ENCODE peak calls at places on chromosomes 2 and 18, in six cellular contexts. One of them, this sample, is unnamed.

GRCh38 chr2:10935953-10936942 is 24.5 kb downstream of the KCNF1 start:
- DNase-seq in lung: no peak
- DNase-seq in Peyer's patch: no peak
- DNase-seq in brain microvascular endothelial cell: peak; percentile 99
- DNase-seq in GM23338: peak; percentile 62
- DNase-seq in lower lobe of right lung: no peak
- DNase-seq in this sample: no peak

GRCh38 chr2:151766421-151767153 is 32.3 kb upstream of the NEB start:
- DNase-seq in lung: no peak
- DNase-seq in Peyer's patch: peak; percentile 22
- DNase-seq in brain microvascular endothelial cell: peak; percentile 14
- DNase-seq in GM23338: no peak
- DNase-seq in lower lobe of right lung: no peak
- DNase-seq in this sample: no peak

GRCh38 chr2:12501469-12502147 is 215.1 kb upstream of the TRIB2 start:
- DNase-seq in lung: no peak
- DNase-seq in Peyer's patch: peak; percentile 78
- DNase-seq in brain microvascular endothelial cell: no peak
- DNase-seq in GM23338: no peak
- DNase-seq in lower lobe of right lung: peak; percentile 55
- DNase-seq in this sample: no peak

GRCh38 chr2:173124441-173124840 is 48.8 kb downstream of the MAP3K20 start:
- DNase-seq in lung: no peak
- DNase-seq in Peyer's patch: no peak
- DNase-seq in brain microvascular endothelial cell: no peak
- DNase-seq in GM23338: no peak
- DNase-seq in lower lobe of right lung: no peak
- DNase-seq in this sample: peak; percentile 32

GRCh38 chr18:8300749-8301148 is 308.5 kb upstream of the RAB12 start:
- DNase-seq in lung: no peak
- DNase-seq in Peyer's patch: no peak
- DNase-seq in brain microvascular endothelial cell: no peak
- DNase-seq in GM23338: no peak
- DNase-seq in lower lobe of right lung: no peak
- DNase-seq in this sample: no peak

GRCh38 chr18:79480171-79480981 is 84.6 kb downstream of the NFATC1 start:
- DNase-seq in lung: no peak
- DNase-seq in Peyer's patch: no peak
- DNase-seq in brain microvascular endothelial cell: no peak
- DNase-seq in GM23338: no peak
- DNase-seq in lower lobe of right lung: peak; percentile 44
- DNase-seq in this sample: no peak

GRCh38 chr2:79717364-79718007 is 204.6 kb downstream of the CTNNA2 start:
- DNase-seq in lung: no peak
- DNase-seq in Peyer's patch: no peak
- DNase-seq in brain microvascular endothelial cell: peak; percentile 68
- DNase-seq in GM23338: peak; percentile 52
- DNase-seq in lower lobe of right lung: no peak
- DNase-seq in this sample: no peak

GRCh38 chr2:98487806-98488189 is 43.1 kb downstream of the INPP4A start:
- DNase-seq in lung: no peak
- DNase-seq in Peyer's patch: peak; percentile 59
- DNase-seq in brain microvascular endothelial cell: peak; percentile 53
- DNase-seq in GM23338: peak; percentile 70
- DNase-seq in lower lobe of right lung: no peak
- DNase-seq in this sample: no peak

GRCh38 chr2:23988371-23988770 is 21.5 kb upstream of the MFSD2B start:
- DNase-seq in lung: no peak
- DNase-seq in Peyer's patch: no peak
- DNase-seq in brain microvascular endothelial cell: no peak
- DNase-seq in GM23338: no peak
- DNase-seq in lower lobe of right lung: no peak
- DNase-seq in this sample: no peak

GRCh38 chr2:183552716-183553115 is 428.5 kb downstream of the NUP35 start:
- DNase-seq in lung: no peak
- DNase-seq in Peyer's patch: no peak
- DNase-seq in brain microvascular endothelial cell: no peak
- DNase-seq in GM23338: no peak
- DNase-seq in lower lobe of right lung: no peak
- DNase-seq in this sample: no peak

GRCh38 chr2:16012626-16013501 is 72.5 kb downstream of the MYCN start:
- DNase-seq in lung: peak; percentile 60
- DNase-seq in Peyer's patch: no peak
- DNase-seq in brain microvascular endothelial cell: no peak
- DNase-seq in GM23338: peak; percentile 68
- DNase-seq in lower lobe of right lung: peak; percentile 66
- DNase-seq in this sample: peak; percentile 67

GRCh38 chr2:189163889-189164288 is 15.7 kb downstream of the COL5A2 start:
- DNase-seq in lung: no peak
- DNase-seq in Peyer's patch: no peak
- DNase-seq in brain microvascular endothelial cell: peak; percentile 78
- DNase-seq in GM23338: no peak
- DNase-seq in lower lobe of right lung: no peak
- DNase-seq in this sample: no peak

GRCh38 chr2:241844066-241844728 is 14.5 kb downstream of the PDCD1 start:
- DNase-seq in lung: no peak
- DNase-seq in Peyer's patch: peak; percentile 59
- DNase-seq in brain microvascular endothelial cell: no peak
- DNase-seq in GM23338: peak; percentile 73
- DNase-seq in lower lobe of right lung: peak; percentile 73
- DNase-seq in this sample: peak; percentile 63

GRCh38 chr2:11998218-11998617 is 251.8 kb downstream of the LPIN1 start:
- DNase-seq in lung: no peak
- DNase-seq in Peyer's patch: no peak
- DNase-seq in brain microvascular endothelial cell: peak; percentile 50
- DNase-seq in GM23338: no peak
- DNase-seq in lower lobe of right lung: no peak
- DNase-seq in this sample: no peak

GRCh38 chr2:45301307-45302010 is 292.2 kb upstream of the SIX2 start:
- DNase-seq in lung: no peak
- DNase-seq in Peyer's patch: no peak
- DNase-seq in brain microvascular endothelial cell: no peak
- DNase-seq in GM23338: no peak
- DNase-seq in lower lobe of right lung: no peak
- DNase-seq in this sample: peak; percentile 14

GRCh38 chr18:75089748-75090327 is 119.1 kb downstream of the PTGR3 start:
- DNase-seq in lung: no peak
- DNase-seq in Peyer's patch: peak; percentile 12
- DNase-seq in brain microvascular endothelial cell: no peak
- DNase-seq in GM23338: peak; percentile 25
- DNase-seq in lower lobe of right lung: no peak
- DNase-seq in this sample: no peak

GRCh38 chr2:223920109-223920508 is 25.0 kb downstream of the WDFY1 start:
- DNase-seq in lung: no peak
- DNase-seq in Peyer's patch: no peak
- DNase-seq in brain microvascular endothelial cell: no peak
- DNase-seq in GM23338: no peak
- DNase-seq in lower lobe of right lung: no peak
- DNase-seq in this sample: no peak

GRCh38 chr2:208103616-208104015 is 20.7 kb downstream of the CRYGD start:
- DNase-seq in lung: no peak
- DNase-seq in Peyer's patch: no peak
- DNase-seq in brain microvascular endothelial cell: no peak
- DNase-seq in GM23338: peak; percentile 54
- DNase-seq in lower lobe of right lung: no peak
- DNase-seq in this sample: no peak

GRCh38 chr2:196435189-196435588 is 204.3 kb upstream of the CCDC150 start:
- DNase-seq in lung: no peak
- DNase-seq in Peyer's patch: no peak
- DNase-seq in brain microvascular endothelial cell: no peak
- DNase-seq in GM23338: no peak
- DNase-seq in lower lobe of right lung: no peak
- DNase-seq in this sample: no peak

GRCh38 chr2:98390571-98391476 is 44.6 kb downstream of the CNGA3 start:
- DNase-seq in lung: no peak
- DNase-seq in Peyer's patch: no peak
- DNase-seq in brain microvascular endothelial cell: no peak
- DNase-seq in GM23338: no peak
- DNase-seq in lower lobe of right lung: no peak
- DNase-seq in this sample: no peak

GRCh38 chr2:170177950-170178781 is at the start of gene MYO3B:
- DNase-seq in lung: no peak
- DNase-seq in Peyer's patch: no peak
- DNase-seq in brain microvascular endothelial cell: no peak
- DNase-seq in GM23338: no peak
- DNase-seq in lower lobe of right lung: no peak
- DNase-seq in this sample: no peak

GRCh38 chr2:85741211-85741610 is 12.6 kb upstream of the ATOH8 start:
- DNase-seq in lung: no peak
- DNase-seq in Peyer's patch: no peak
- DNase-seq in brain microvascular endothelial cell: no peak
- DNase-seq in GM23338: no peak
- DNase-seq in lower lobe of right lung: no peak
- DNase-seq in this sample: peak; percentile 82

GRCh38 chr18:49784427-49785185 is 28.7 kb downstream of the ACAA2 start:
- DNase-seq in lung: no peak
- DNase-seq in Peyer's patch: no peak
- DNase-seq in brain microvascular endothelial cell: no peak
- DNase-seq in GM23338: no peak
- DNase-seq in lower lobe of right lung: no peak
- DNase-seq in this sample: no peak

GRCh38 chr2:26864226-26864625 is 16.3 kb downstream of the DPYSL5 start:
- DNase-seq in lung: no peak
- DNase-seq in Peyer's patch: no peak
- DNase-seq in brain microvascular endothelial cell: no peak
- DNase-seq in GM23338: no peak
- DNase-seq in lower lobe of right lung: no peak
- DNase-seq in this sample: no peak
- H3K27me3 ChIP-seq in lung: peaks cover 5% of the 10 kb centered on the region
- H3K27me3 ChIP-seq in Peyer's patch: no peaks in the 10 kb centered on the region
- H3K27me3 ChIP-seq in brain microvascular endothelial cell: peaks cover 15% of the 10 kb centered on the region
- H3K27me3 ChIP-seq in GM23338: peaks cover 2% of the 10 kb centered on the region
- H3K27me3 ChIP-seq in lower lobe of right lung: peaks cover 7% of the 10 kb centered on the region
- H3K27me3 ChIP-seq in this sample: no peaks in the 10 kb centered on the region

DNA sequence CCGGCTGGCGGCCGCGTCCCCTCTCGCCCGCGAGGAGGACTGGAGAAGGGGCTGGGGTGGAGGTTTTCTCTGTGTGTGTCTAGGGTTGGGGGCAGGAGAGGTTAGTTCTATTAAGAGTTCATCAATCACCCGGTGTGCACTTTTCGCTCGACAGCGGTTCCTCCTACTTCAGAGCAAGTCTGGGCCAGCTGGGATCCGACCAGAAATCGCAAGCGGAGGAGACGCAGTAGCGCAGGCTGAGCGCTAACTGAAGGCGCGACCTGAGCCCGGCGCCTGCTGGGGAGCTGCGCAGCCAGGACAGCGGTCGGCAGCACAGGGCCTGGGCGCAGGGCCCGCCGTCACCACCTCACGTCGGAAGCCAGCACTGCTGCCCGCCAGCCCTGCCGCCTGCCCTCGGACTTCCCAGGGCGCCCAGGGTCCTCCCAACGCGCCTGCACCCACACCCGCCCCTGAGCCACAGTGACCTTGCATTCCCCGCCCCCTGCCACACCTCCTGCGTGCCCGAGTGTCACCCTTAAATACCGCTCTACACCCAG is 10.1 kb upstream of the HOXD1 start:
- DNase-seq in lung: no peak
- DNase-seq in Peyer's patch: no peak
- DNase-seq in brain microvascular endothelial cell: no peak
- DNase-seq in GM23338: peak; percentile 72
- DNase-seq in lower lobe of right lung: no peak
- DNase-seq in this sample: no peak
- H3K4me3 ChIP-seq in lung: no peak overlapping the region
- H3K4me3 ChIP-seq in Peyer's patch: peak overlapping the region; percentile 43
- H3K4me3 ChIP-seq in brain microvascular endothelial cell: peak overlapping the region; percentile 29
- H3K4me3 ChIP-seq in GM23338: peak overlapping the region; percentile 70
- H3K4me3 ChIP-seq in lower lobe of right lung: peak overlapping the region; percentile 27
- H3K4me3 ChIP-seq in this sample: peak overlapping the region; percentile 16

GRCh38 chr2:6814312-6814711 is 51.4 kb downstream of the CMPK2 start:
- DNase-seq in lung: no peak
- DNase-seq in Peyer's patch: no peak
- DNase-seq in brain microvascular endothelial cell: no peak
- DNase-seq in GM23338: no peak
- DNase-seq in lower lobe of right lung: no peak
- DNase-seq in this sample: no peak
- H3K27me3 ChIP-seq in lung: no peaks in the 10 kb centered on the region
- H3K27me3 ChIP-seq in Peyer's patch: no peaks in the 10 kb centered on the region
- H3K27me3 ChIP-seq in brain microvascular endothelial cell: no peaks in the 10 kb centered on the region
- H3K27me3 ChIP-seq in GM23338: no peaks in the 10 kb centered on the region
- H3K27me3 ChIP-seq in lower lobe of right lung: no peaks in the 10 kb centered on the region
- H3K27me3 ChIP-seq in this sample: peaks cover 3% of the 10 kb centered on the region

DNA sequence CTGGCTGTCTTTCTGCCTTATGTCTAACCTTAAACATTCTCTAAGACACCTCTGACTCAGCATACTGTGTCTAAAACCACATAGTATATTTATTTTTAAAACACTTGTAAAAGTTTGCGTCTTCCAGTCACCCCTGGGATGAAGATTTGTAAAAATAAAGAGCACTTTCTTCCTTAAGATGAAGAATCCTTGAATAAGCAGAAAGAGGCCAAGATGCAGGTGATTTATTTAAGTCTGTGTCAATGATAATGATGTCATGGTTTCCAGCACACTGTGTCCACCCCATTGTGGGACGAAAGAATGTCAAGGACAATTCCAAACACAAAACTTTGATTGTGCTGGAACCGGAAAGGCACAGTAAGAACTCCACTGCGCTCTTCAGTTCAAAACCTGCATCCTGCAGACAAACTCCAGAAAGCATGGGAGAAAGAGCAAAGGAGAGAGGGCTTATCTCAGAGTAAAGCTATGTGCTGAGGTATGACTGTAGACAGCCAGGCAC is 92.9 kb downstream of the ZEB2 start:
- DNase-seq in lung: no peak
- DNase-seq in Peyer's patch: no peak
- DNase-seq in brain microvascular endothelial cell: peak; percentile 71
- DNase-seq in GM23338: no peak
- DNase-seq in lower lobe of right lung: no peak
- DNase-seq in this sample: no peak
- H3K4me3 ChIP-seq in lung: no peak overlapping the region
- H3K4me3 ChIP-seq in Peyer's patch: no peak overlapping the region
- H3K4me3 ChIP-seq in brain microvascular endothelial cell: no peak overlapping the region
- H3K4me3 ChIP-seq in GM23338: no peak overlapping the region
- H3K4me3 ChIP-seq in lower lobe of right lung: no peak overlapping the region
- H3K4me3 ChIP-seq in this sample: no peak overlapping the region

GRCh38 chr2:53911434-53912189 is 51.8 kb upstream of the GPR75 start:
- DNase-seq in lung: no peak
- DNase-seq in Peyer's patch: no peak
- DNase-seq in brain microvascular endothelial cell: no peak
- DNase-seq in GM23338: peak; percentile 21
- DNase-seq in lower lobe of right lung: no peak
- DNase-seq in this sample: no peak
- H3K27me3 ChIP-seq in lung: no peaks in the 10 kb centered on the region
- H3K27me3 ChIP-seq in Peyer's patch: no peaks in the 10 kb centered on the region
- H3K27me3 ChIP-seq in brain microvascular endothelial cell: no peaks in the 10 kb centered on the region
- H3K27me3 ChIP-seq in GM23338: no peaks in the 10 kb centered on the region
- H3K27me3 ChIP-seq in lower lobe of right lung: no peaks in the 10 kb centered on the region
- H3K27me3 ChIP-seq in this sample: no peaks in the 10 kb centered on the region

GRCh38 chr2:198006733-198007132 is 202.3 kb downstream of the PLCL1 start:
- DNase-seq in lung: no peak
- DNase-seq in Peyer's patch: no peak
- DNase-seq in brain microvascular endothelial cell: no peak
- DNase-seq in GM23338: no peak
- DNase-seq in lower lobe of right lung: no peak
- DNase-seq in this sample: no peak
- H3K4me3 ChIP-seq in lung: no peak overlapping the region
- H3K4me3 ChIP-seq in Peyer's patch: no peak overlapping the region
- H3K4me3 ChIP-seq in brain microvascular endothelial cell: no peak overlapping the region
- H3K4me3 ChIP-seq in GM23338: no peak overlapping the region
- H3K4me3 ChIP-seq in lower lobe of right lung: no peak overlapping the region
- H3K4me3 ChIP-seq in this sample: no peak overlapping the region

GRCh38 chr18:55153346-55153745 is 194.1 kb upstream of the CCDC68 start:
- DNase-seq in lung: no peak
- DNase-seq in Peyer's patch: no peak
- DNase-seq in brain microvascular endothelial cell: no peak
- DNase-seq in GM23338: no peak
- DNase-seq in lower lobe of right lung: no peak
- DNase-seq in this sample: no peak
- H3K27me3 ChIP-seq in lung: no peaks in the 10 kb centered on the region
- H3K27me3 ChIP-seq in Peyer's patch: no peaks in the 10 kb centered on the region
- H3K27me3 ChIP-seq in brain microvascular endothelial cell: no peaks in the 10 kb centered on the region
- H3K27me3 ChIP-seq in GM23338: no peaks in the 10 kb centered on the region
- H3K27me3 ChIP-seq in lower lobe of right lung: no peaks in the 10 kb centered on the region
- H3K27me3 ChIP-seq in this sample: no peaks in the 10 kb centered on the region